ENCODE peak calls at places on chromosome 11, in seven cellular contexts. S, L, H, V, K, G and Z are unnamed samples.
A peak's percentile ranks its signal among the peaks of the same experiment; 100 is the strongest.

GRCh38 chr11:79493555-79494171 is 52.8 kb upstream of the TENM4 start:
- DNase-seq in S (peak; percentile 21), L (peak; percentile 77), H (peak; percentile 77), V (peak; percentile 12), K (peak; percentile 68), G (peak; percentile 73), Z (peak; percentile 73)

GRCh38 chr11:97638825-97639224 is 1249.0 kb downstream of the JRKL start:
- DNase-seq in S (no peak), L (no peak), H (no peak), V (no peak), K (no peak), G (no peak), Z (no peak)

GRCh38 chr11:119066481-119066880 is 1.1 kb upstream of the VPS11 start:
- DNase-seq in S (no peak), L (no peak), H (no peak), V (no peak), K (no peak), G (no peak), Z (no peak)

GRCh38 chr11:17930544-17931144 is 82.2 kb downstream of the SERGEF start:
- DNase-seq in S (no peak), L (no peak), H (no peak), V (no peak), K (no peak), G (no peak), Z (no peak)

GRCh38 chr11:102318469-102318868 is 1.2 kb downstream of the BIRC3 start:
- DNase-seq in S (no peak), L (no peak), H (no peak), V (no peak), K (peak; percentile 79), G (peak; percentile 26), Z (no peak)

GRCh38 chr11:101049123-101049522 is 80.5 kb downstream of the PGR start:
- DNase-seq in S (no peak), L (no peak), H (no peak), V (no peak), K (no peak), G (no peak), Z (no peak)

GRCh38 chr11:103210543-103210942 is 101.3 kb downstream of the DYNC2H1 start:
- DNase-seq in S (no peak), L (no peak), H (no peak), V (no peak), K (no peak), G (no peak), Z (no peak)

GRCh38 chr11:70790671-70791300 is 392.5 kb downstream of the CTTN start:
- DNase-seq in S (no peak), L (peak; percentile 13), H (peak; percentile 28), V (no peak), K (no peak), G (no peak), Z (no peak)

GRCh38 chr11:2868604-2869526 is 16.7 kb downstream of the CDKN1C start:
- DNase-seq in S (no peak), L (no peak), H (no peak), V (peak; percentile 53), K (no peak), G (no peak), Z (no peak)

GRCh38 chr11:67507242-67507890 is 596 bp downstream of the CDK2AP2 start:
- DNase-seq in S (no peak), L (no peak), H (no peak), V (no peak), K (peak; percentile 92), G (peak; percentile 67), Z (no peak)

GRCh38 chr11:102467080-102467708 is 14.6 kb upstream of the TMEM123 start:
- DNase-seq in S (no peak), L (no peak), H (no peak), V (no peak), K (no peak), G (no peak), Z (no peak)

GRCh38 chr11:86571273-86571948 is 101.0 kb downstream of the ME3 start:
- DNase-seq in S (no peak), L (no peak), H (no peak), V (no peak), K (peak; percentile 88), G (no peak), Z (no peak)

GRCh38 chr11:96001037-96001436 is 77.1 kb upstream of the MTMR2 start:
- DNase-seq in S (no peak), L (peak; percentile 86), H (no peak), V (peak; percentile 2), K (no peak), G (peak; percentile 97), Z (no peak)

GRCh38 chr11:132131962-132132361 is 761.5 kb downstream of the NTM start:
- DNase-seq in S (no peak), L (no peak), H (no peak), V (no peak), K (no peak), G (no peak), Z (no peak)

GRCh38 chr11:68003846-68004550 is at the start of gene UNC93B1:
- DNase-seq in S (peak; percentile 78), L (peak; percentile 95), H (peak; percentile 98), V (no peak), K (peak; percentile 92), G (peak; percentile 65), Z (peak; percentile 47)

GRCh38 chr11:85526564-85526963 is 100.6 kb downstream of the DLG2 start:
- DNase-seq in S (no peak), L (no peak), H (no peak), V (no peak), K (no peak), G (no peak), Z (no peak)

GRCh38 chr11:12245091-12245490 is 132.3 kb upstream of the PARVA start:
- DNase-seq in S (no peak), L (peak; percentile 66), H (no peak), V (no peak), K (no peak), G (peak; percentile 35), Z (no peak)

GRCh38 chr11:1675536-1676253 is 21.3 kb upstream of the KRTAP5-6 start:
- DNase-seq in S (no peak), L (no peak), H (no peak), V (no peak), K (no peak), G (no peak), Z (no peak)

GRCh38 chr11:131248588-131248987 is 121.8 kb upstream of the NTM start:
- DNase-seq in S (no peak), L (no peak), H (no peak), V (no peak), K (no peak), G (no peak), Z (no peak)

GRCh38 chr11:75259711-75260110 is 19.1 kb downstream of the TPBGL start:
- DNase-seq in S (no peak), L (no peak), H (peak; percentile 31), V (no peak), K (no peak), G (no peak), Z (no peak)

GRCh38 chr11:118212781-118213565 is 11.8 kb downstream of the JAML start:
- DNase-seq in S (peak; percentile 43), L (no peak), H (no peak), V (no peak), K (no peak), G (no peak), Z (no peak)